ENCODE peak calls at places on chromosomes 7 and 10, in six cellular contexts. Q is AG04450, W is astrocyte of the spinal cord, C is NB4, B is AG04449, G is AG09309. L is an unnamed sample.

GRCh38 chr10:11538834-11539190 is 72.6 kb downstream of the USP6NL start:
- DNase-seq in Q (no peak), C (no peak), G (no peak), B (no peak), W (no peak), L (no peak)

GRCh38 chr10:12564173-12564572 is 214.8 kb downstream of the CAMK1D start:
- DNase-seq in C (no peak), G (no peak), B (no peak), W (peak), Q (no peak), L (peak)

GRCh38 chr7:50533849-50534248 is 31.4 kb downstream of the DDC start:
- DNase-seq in B (no peak), W (no peak), C (no peak), G (no peak), Q (no peak), L (peak)

GRCh38 chr10:31769564-31769963 is 159.1 kb downstream of the ARHGAP12 start:
- DNase-seq in B (no peak), G (no peak), C (no peak), Q (no peak), W (peak), L (peak)

GRCh38 chr7:44986218-44987053 is 7.6 kb upstream of the MYO1G start:
- DNase-seq in G (peak), W (peak), Q (peak), C (peak), B (peak), L (peak)

GRCh38 chr10:74825033-74825370 is 1.4 kb upstream of the KAT6B start:
- DNase-seq in W (no peak), Q (no peak), B (no peak), G (no peak), C (peak), L (no peak)

GRCh38 chr7:55052081-55052480 is 33.3 kb downstream of the EGFR start:
- DNase-seq in G (no peak), B (no peak), Q (no peak), C (no peak), W (peak), L (peak)

GRCh38 chr7:116630357-116630756 is 41.6 kb upstream of the MET start:
- DNase-seq in C (no peak), B (no peak), Q (no peak), G (no peak), W (no peak), L (no peak)

GRCh38 chr7:138000081-138000701 is 1.7 kb downstream of the CREB3L2 start:
- DNase-seq in Q (peak), B (peak), C (peak), G (peak), W (peak), L (peak)

GRCh38 chr10:49153971-49154370 is 20.1 kb upstream of the FAM170B start:
- DNase-seq in G (no peak), Q (no peak), B (no peak), C (peak), W (peak), L (peak)

GRCh38 chr10:93079663-93080349 is 6.1 kb downstream of the CYP26A1 start:
- DNase-seq in Q (no peak), G (no peak), B (no peak), W (no peak), C (no peak), L (no peak)

GRCh38 chr7:120436487-120437060 is 163.6 kb downstream of the KCND2 start:
- DNase-seq in C (no peak), B (no peak), W (no peak), Q (no peak), G (no peak), L (no peak)

GRCh38 chr10:71927669-71928592 is 36.3 kb upstream of the CHST3 start:
- DNase-seq in W (no peak), C (no peak), Q (peak), B (peak), G (peak), L (peak)

GRCh38 chr7:5478568-5479045 is 55.0 kb upstream of the TNRC18 start:
- DNase-seq in B (no peak), C (peak), Q (no peak), G (no peak), W (no peak), L (no peak)

GRCh38 chr10:87659571-87660483 is at the start of gene PAPSS2:
- DNase-seq in C (peak), Q (no peak), W (peak), G (no peak), B (no peak), L (peak)

GRCh38 chr7:25496394-25497103 is 268.3 kb upstream of the NPVF start:
- DNase-seq in G (no peak), W (no peak), C (peak), B (no peak), Q (no peak), L (peak)

GRCh38 chr10:101216631-101217425 is 12.4 kb downstream of the LBX1 start:
- DNase-seq in B (no peak), Q (no peak), G (no peak), W (no peak), C (no peak), L (no peak)

GRCh38 chr10:101214446-101215396 is 14.5 kb downstream of the LBX1 start:
- DNase-seq in Q (peak), G (no peak), B (no peak), C (peak), W (peak), L (peak)

GRCh38 chr10:101217450-101218281 is 11.6 kb downstream of the LBX1 start:
- DNase-seq in B (no peak), W (no peak), G (no peak), C (no peak), Q (no peak), L (peak)

GRCh38 chr10:101215397-101216206 is 13.7 kb downstream of the LBX1 start:
- DNase-seq in G (no peak), Q (no peak), C (no peak), W (no peak), B (no peak), L (no peak)

GRCh38 chr10:101216207-101216607 is 13.1 kb downstream of the LBX1 start:
- DNase-seq in G (no peak), Q (no peak), W (no peak), B (no peak), C (no peak), L (no peak)
- H3K4me3 ChIP-seq in G (no peak), Q (no peak), W (no peak), B (no peak), C (no peak), L (no peak)

GRCh38 chr7:130791746-130792145 is 57.7 kb upstream of the KLF14 start:
- DNase-seq in G (no peak), C (no peak), Q (no peak), W (no peak), B (no peak), L (no peak)

GRCh38 chr7:130794619-130794922 is 60.6 kb upstream of the KLF14 start:
- DNase-seq in B (no peak), C (no peak), G (no peak), Q (no peak), W (peak), L (no peak)

GRCh38 chr7:130793855-130794618 is 60.0 kb upstream of the KLF14 start:
- DNase-seq in W (peak), Q (no peak), G (peak), B (no peak), C (no peak), L (peak)
- TF ChIP-seq CTCF in W (peak), Q (peak), G (peak), B (peak), C (no peak), L (peak)

GRCh38 chr7:74174606-74175082 is 488 bp downstream of the EIF4H start:
- DNase-seq in G (peak), Q (no peak), C (peak), W (peak), B (no peak), L (peak)

GRCh38 chr7:74178632-74179031 is 4.5 kb downstream of the EIF4H start:
- DNase-seq in C (peak), B (no peak), G (peak), W (peak), Q (no peak), L (peak)

GRCh38 chr7:74173866-74174605 is at the start of gene EIF4H:
- DNase-seq in B (peak), G (peak), W (peak), C (peak), Q (peak), L (peak)

GRCh38 chr7:74175270-74175803 is 1.2 kb downstream of the EIF4H start:
- DNase-seq in G (no peak), B (no peak), W (no peak), C (no peak), Q (no peak), L (no peak)

DNA sequence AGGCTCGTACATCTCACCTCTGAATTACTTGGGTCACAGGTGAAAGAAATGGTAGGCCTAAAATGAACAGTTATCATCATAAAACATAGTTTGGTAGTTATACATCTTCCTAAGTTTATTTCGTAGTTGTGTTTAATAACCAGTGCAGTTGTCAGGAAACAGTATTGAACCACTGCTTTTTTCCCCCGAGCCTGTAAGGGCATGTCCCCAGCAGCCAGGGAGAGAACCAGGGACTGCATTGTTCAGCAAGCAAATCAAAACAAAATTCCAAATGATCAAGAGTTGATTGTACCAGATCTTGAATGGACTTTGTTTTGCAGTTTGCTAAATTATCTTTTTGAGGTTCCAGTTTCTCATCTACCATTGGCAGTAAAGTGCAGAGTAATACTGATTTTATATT is 2.4 kb downstream of the EIF4H start:
- DNase-seq in C (no peak), G (no peak), Q (no peak), B (no peak), W (no peak), L (no peak)
- H3K4me3 ChIP-seq in C (peak), G (no peak), Q (peak), B (no peak), W (no peak), L (no peak)

DNA sequence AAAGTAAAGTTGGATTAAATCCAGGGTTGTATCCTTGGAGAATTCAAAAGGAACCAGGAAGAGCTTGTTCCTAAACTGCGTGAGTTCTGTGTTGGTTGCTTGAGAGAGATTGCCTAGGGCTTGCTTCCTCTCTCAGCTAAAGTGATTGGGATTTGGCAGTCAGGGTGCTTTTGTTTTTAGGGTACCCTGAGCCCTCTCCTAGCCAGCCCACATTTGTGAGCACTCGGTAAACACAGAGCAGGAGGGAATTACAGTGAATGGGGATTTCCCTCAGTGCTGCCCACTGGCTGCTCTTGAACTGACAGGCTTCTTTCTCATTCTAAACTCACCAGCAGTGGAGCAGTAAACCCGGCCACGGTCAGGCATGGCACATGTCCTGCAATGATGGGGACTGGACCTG is 146.9 kb downstream of the TPST1 start:
- DNase-seq in Q (no peak), C (no peak), W (peak), B (no peak), G (no peak), L (peak)
- TF ChIP-seq CTCF in Q (peak), C (no peak), W (peak), B (no peak), G (no peak), L (no peak)

GRCh38 chr7:151868805-151869188 is 8.1 kb downstream of the PRKAG2 start:
- DNase-seq in G (no peak), C (no peak), B (no peak), Q (no peak), W (no peak), L (no peak)
- H3K4me3 ChIP-seq in G (no peak), C (no peak), B (no peak), Q (no peak), W (no peak), L (no peak)

DNA sequence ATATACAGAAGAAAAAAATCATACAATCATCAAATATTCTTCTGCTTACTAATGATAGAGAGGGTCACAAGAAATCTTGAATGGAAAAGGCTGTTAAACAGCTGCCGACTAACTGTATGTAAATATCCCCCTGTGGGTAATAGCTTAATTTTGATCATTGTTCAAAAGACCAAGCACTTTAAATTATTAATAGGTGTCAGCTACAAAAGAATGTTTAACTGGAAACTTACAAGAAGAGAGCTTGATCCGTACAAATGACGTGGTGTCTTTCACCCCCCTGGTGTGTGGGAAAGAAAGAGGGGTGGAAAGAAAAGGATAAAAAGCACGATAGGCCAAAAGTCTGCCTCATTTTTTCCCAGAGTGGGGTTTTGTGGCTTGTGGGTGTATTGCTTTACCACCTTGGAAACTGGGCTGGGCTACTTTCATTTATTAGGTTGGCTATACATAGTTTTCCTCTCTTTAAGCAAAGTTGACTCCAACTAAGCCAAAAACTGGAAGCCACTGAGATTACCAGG is 361.7 kb upstream of the ZMIZ1 start:
- DNase-seq in W (peak), C (no peak), G (no peak), B (no peak), Q (no peak), L (no peak)
- TF ChIP-seq CTCF in W (no peak), C (no peak), G (no peak), B (no peak), Q (no peak), L (no peak)

DNA sequence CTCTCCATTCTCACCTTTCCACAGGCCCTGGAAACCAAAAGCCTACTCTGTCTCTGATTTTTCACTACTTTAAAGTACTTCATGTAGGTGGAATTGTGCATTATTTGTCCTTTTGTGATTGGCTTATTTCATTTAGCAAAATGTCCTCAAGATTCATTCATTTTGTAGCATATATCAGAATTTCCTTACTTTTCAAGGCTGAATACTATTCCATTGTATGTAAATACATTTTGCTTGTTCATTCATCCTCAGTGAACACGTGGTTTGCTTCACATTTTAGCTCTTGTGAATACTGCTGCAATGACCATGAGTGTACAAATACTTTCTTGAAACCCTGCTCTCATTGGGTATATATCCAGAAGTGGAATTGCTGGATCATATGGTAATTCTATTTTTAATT is 8.8 kb downstream of the C1GALT1 start:
- DNase-seq in B (no peak), C (no peak), Q (no peak), W (no peak), G (no peak), L (no peak)
- H3K4me3 ChIP-seq in B (no peak), C (no peak), Q (no peak), W (no peak), G (no peak), L (no peak)

DNA sequence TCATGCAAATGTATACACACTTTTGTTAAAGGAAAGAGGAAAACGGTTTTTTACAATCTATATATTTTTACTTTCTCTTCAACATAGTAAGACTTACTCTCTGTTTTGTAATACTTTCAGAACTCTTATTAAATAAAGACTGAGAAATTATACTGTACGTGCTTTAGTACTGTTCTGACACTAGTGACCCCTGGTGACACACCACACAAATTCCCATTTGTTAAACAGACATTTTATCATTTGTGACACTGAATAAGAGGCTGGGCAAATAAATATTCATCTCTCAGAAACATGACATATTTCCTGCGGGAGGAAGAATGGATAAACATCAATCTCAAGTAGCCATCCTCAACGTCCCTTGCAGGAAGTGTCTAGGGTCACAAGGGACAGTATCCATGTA is 68.9 kb upstream of the ZNF33B start:
- DNase-seq in W (no peak), C (no peak), B (no peak), G (no peak), Q (no peak), L (no peak)
- TF ChIP-seq CTCF in W (no peak), C (no peak), B (no peak), G (no peak), Q (no peak), L (no peak)

L was measured in fibroblast of mammary gland.